ENCODE peak calls at places on chromosomes 1 and 21, in seven cellular contexts. Y, W, R, A, M, B and Q are unnamed samples. For H3K4me1 and H3K36me3, the result is how much of the 10 kb centered on the place peaks cover.

GRCh38 chr21:39197448-39197847 is 14.2 kb upstream of the PSMG1 start:
- DNase-seq in Y (no peak), W (no peak), R (no peak), A (no peak), M (no peak), B (no peak), Q (no peak)

GRCh38 chr1:230712470-230712942 is 1.4 kb downstream of the AGT start:
- DNase-seq in Y (no peak), W (no peak), R (no peak), A (no peak), M (no peak), B (no peak), Q (no peak)

GRCh38 chr1:182175340-182176068 is 114.0 kb upstream of the ZNF648 start:
- DNase-seq in Y (no peak), W (no peak), R (no peak), A (no peak), M (no peak), B (no peak), Q (no peak)

GRCh38 chr1:155178441-155179106 is 4.9 kb downstream of the TRIM46 start:
- DNase-seq in Y (no peak), W (peak), R (no peak), A (no peak), M (peak), B (no peak), Q (peak)

GRCh38 chr1:245551536-245551935 is 396.8 kb downstream of the KIF26B start:
- DNase-seq in Y (no peak), W (no peak), R (no peak), A (no peak), M (no peak), B (no peak), Q (no peak)

GRCh38 chr1:17423781-17424245 is 15.7 kb downstream of the RCC2 start:
- DNase-seq in Y (no peak), W (no peak), R (peak), A (peak), M (peak), B (no peak), Q (peak)

GRCh38 chr1:58457023-58457635 is 89.4 kb downstream of the OMA1 start:
- DNase-seq in Y (no peak), W (no peak), R (no peak), A (no peak), M (no peak), B (no peak), Q (peak)

GRCh38 chr1:156113263-156114004 is 1.1 kb upstream of the LMNA start:
- DNase-seq in Y (no peak), W (no peak), R (no peak), A (no peak), M (no peak), B (no peak), Q (no peak)

GRCh38 chr21:44865561-44866280 is 7.8 kb downstream of the PTTG1IP start:
- DNase-seq in Y (no peak), W (no peak), R (no peak), A (no peak), M (no peak), B (no peak), Q (peak)

GRCh38 chr1:94227624-94228023 is 9.8 kb downstream of the ARHGAP29 start:
- DNase-seq in Y (no peak), W (no peak), R (no peak), A (no peak), M (no peak), B (no peak), Q (no peak)

GRCh38 chr1:155173478-155174333 is at the start of gene TRIM46:
- DNase-seq in Y (no peak), W (no peak), R (peak), A (no peak), M (no peak), B (no peak), Q (peak)

GRCh38 chr1:244046907-244047738 is 4.0 kb upstream of the ZBTB18 start:
- DNase-seq in Y (no peak), W (no peak), R (peak), A (no peak), M (no peak), B (no peak), Q (peak)

GRCh38 chr1:201686709-201687455 is 142.1 kb upstream of the IPO9 start:
- DNase-seq in Y (no peak), W (no peak), R (no peak), A (no peak), M (no peak), B (no peak), Q (no peak)

GRCh38 chr1:10280442-10281350 is 70.3 kb downstream of the KIF1B start:
- DNase-seq in Y (no peak), W (no peak), R (peak), A (no peak), M (no peak), B (no peak), Q (peak)

GRCh38 chr1:115647507-115647906 is 5.7 kb downstream of the VANGL1 start:
- DNase-seq in Y (no peak), W (no peak), R (no peak), A (no peak), M (no peak), B (no peak), Q (no peak)

GRCh38 chr1:115647000-115647399 is 5.2 kb downstream of the VANGL1 start:
- DNase-seq in Y (no peak), W (no peak), R (no peak), A (no peak), M (no peak), B (no peak), Q (peak)

GRCh38 chr1:115648717-115649691 is 7.2 kb downstream of the VANGL1 start:
- DNase-seq in Y (no peak), W (no peak), R (no peak), A (no peak), M (no peak), B (no peak), Q (peak)

GRCh38 chr1:115649964-115650363 is 8.2 kb downstream of the VANGL1 start:
- DNase-seq in Y (no peak), W (no peak), R (no peak), A (no peak), M (no peak), B (no peak), Q (no peak)

DNA sequence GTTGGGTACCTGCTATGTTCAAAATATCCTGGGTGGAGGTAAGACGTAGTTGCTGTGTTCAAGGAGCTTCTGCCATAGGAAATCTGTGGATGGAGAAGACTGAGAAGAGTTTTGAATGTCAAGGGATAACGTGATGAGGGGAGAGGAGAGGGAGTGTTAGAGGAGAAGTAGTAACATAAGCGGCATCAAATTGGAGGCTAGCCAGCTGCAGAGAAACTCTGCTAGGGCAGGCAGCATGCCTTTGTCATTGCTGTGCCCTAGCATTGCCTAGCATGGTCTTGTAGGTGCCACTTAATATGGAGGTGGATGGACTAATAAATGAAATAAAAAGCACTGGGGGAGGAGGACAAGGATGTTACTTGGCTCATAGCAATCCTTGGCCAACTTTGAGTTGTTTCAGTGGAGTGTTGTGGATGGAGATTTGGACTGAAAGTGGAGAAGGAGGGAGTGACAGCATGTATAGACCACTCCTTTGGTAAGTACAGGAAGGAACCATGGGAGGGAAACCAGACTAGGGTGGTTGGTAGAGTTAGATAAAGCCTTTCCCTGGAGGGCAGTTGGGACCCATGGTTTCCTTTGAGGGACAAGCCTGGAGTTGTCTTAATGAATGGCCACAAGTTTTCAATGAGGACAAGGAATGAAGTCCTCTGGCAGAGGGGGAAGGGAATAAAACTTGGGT is 6.3 kb downstream of the VANGL1 start:
- DNase-seq in Y (no peak), W (no peak), R (no peak), A (no peak), M (no peak), B (no peak), Q (peak)
- H3K4me1 ChIP-seq in Y (under half), W (under half), R (under half), A (half or more), M (under half), B (under half), Q (under half)

DNA sequence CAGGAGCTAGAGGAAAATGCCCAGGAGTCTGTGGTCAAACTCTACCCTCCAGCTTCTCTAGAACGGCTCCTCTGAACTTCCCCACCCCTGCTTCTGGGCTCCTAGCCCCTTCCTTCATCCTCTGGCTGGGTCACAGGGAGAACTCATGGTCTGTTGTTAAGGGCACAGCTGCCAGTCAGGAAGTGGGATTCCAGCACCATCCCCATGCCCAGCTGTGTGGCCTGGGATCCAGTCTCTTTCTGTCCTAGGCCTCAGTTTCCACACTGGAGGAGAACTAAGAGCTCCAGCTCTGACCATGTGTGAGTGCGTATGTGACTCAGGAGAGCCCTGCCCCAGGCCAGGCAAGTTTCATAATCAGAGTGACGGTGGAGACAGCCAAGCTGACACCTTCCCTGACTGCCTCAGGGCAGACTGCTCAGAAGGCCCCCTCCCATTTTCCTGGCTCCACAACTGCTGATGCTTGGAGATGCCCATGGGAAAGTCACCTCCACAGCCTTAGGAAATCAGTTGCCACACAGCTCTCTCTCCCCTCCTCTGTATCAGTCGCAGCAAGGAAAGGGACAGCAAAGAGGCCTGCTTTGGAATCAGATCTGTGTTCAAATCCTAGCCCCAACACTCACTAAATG is 1.8 kb downstream of the IGSF8 start:
- DNase-seq in Y (no peak), W (no peak), R (peak), A (no peak), M (no peak), B (peak), Q (peak)
- H3K4me3 ChIP-seq in Y (no peak), W (peak), R (no peak), A (peak), M (no peak), B (no peak), Q (no peak)

DNA sequence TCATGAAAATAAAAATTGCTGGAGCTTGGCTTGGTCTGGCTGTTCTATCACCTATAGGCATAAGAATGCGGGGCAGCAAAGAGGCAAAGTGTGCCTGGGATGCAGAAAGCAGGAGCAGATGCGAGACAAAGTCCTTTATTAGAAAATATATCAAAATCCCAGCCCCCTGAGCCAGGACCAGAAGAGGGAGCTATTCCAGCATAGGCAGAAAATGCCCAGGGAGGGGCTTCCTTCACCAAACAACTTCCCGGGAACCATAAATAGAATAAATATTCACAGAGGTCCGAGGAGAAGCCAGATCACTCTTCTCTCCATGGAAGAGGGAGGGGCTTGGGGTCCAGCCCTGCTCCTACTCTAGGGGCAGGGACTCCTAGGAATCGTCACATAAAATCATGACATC is 5.0 kb downstream of the PPOX start:
- DNase-seq in Y (no peak), W (no peak), R (no peak), A (no peak), M (no peak), B (no peak), Q (peak)
- H3K36me3 ChIP-seq in Y (half or more), W (under half), R (under half), A (half or more), M (under half), B (half or more), Q (half or more)

GRCh38 chr1:227741166-227741870 is 6.1 kb downstream of the SNAP47 start:
- DNase-seq in Y (no peak), W (no peak), R (no peak), A (no peak), M (no peak), B (no peak), Q (peak)
- H3K4me1 ChIP-seq in Y (under half), W (under half), R (under half), A (under half), M (under half), B (under half), Q (under half)